ENCODE peak calls at places on chromosomes 16 and 17, in five cellular contexts. V, X, Q, J and E are unnamed samples.

GRCh38 chr16:90077757-90078593 is 844 bp upstream of the PRDM7 start:
- DNase-seq in V (peak), X (peak), Q (no peak), J (peak), E (no peak)

GRCh38 chr16:85423631-85424030 is 189.5 kb upstream of the GSE1 start:
- DNase-seq in V (no peak), X (no peak), Q (no peak), J (no peak), E (no peak)

GRCh38 chr17:49635121-49635520 is 42.8 kb downstream of the SPOP start:
- DNase-seq in V (no peak), X (no peak), Q (no peak), J (no peak), E (no peak)

GRCh38 chr16:364595-365491 is 5.5 kb downstream of the MRPL28 start:
- DNase-seq in V (no peak), X (no peak), Q (no peak), J (no peak), E (no peak)

GRCh38 chr17:78138204-78139060 is 7.8 kb upstream of the C17orf99 start:
- DNase-seq in V (no peak), X (no peak), Q (no peak), J (no peak), E (no peak)

GRCh38 chr16:3023415-3023668 is 400 bp downstream of the HCFC1R1 start:
- DNase-seq in V (peak), X (peak), Q (no peak), J (peak), E (no peak)

GRCh38 chr16:74461826-74462225 is 40.5 kb upstream of the CLEC18B start:
- DNase-seq in V (no peak), X (no peak), Q (no peak), J (no peak), E (no peak)

GRCh38 chr17:82804442-82805191 is 35.2 kb downstream of the ZNF750 start:
- DNase-seq in V (peak), X (no peak), Q (no peak), J (peak), E (no peak)

GRCh38 chr17:68048996-68049395 is 13.5 kb downstream of the KPNA2 start:
- DNase-seq in V (no peak), X (no peak), Q (no peak), J (no peak), E (no peak)

GRCh38 chr16:19354371-19354770 is 63.3 kb upstream of the TMC5 start:
- DNase-seq in V (no peak), X (no peak), Q (no peak), J (no peak), E (no peak)

GRCh38 chr17:58337600-58338453 is 9.2 kb upstream of the TSPOAP1 start:
- DNase-seq in V (peak), X (no peak), Q (peak), J (peak), E (peak)

GRCh38 chr17:72569193-72569946 is 448.6 kb downstream of the SOX9 start:
- DNase-seq in V (no peak), X (peak), Q (no peak), J (no peak), E (no peak)

GRCh38 chr16:11675561-11676511 is 7.6 kb downstream of the SNN start:
- DNase-seq in V (no peak), X (no peak), Q (no peak), J (no peak), E (no peak)

GRCh38 chr17:68892193-68892592 is 63.0 kb downstream of the ABCA8 start:
- DNase-seq in V (no peak), X (no peak), Q (no peak), J (no peak), E (no peak)

GRCh38 chr16:15636392-15636873 is 6.5 kb downstream of the MARF1 start:
- DNase-seq in V (no peak), X (no peak), Q (no peak), J (no peak), E (no peak)

GRCh38 chr17:47676199-47676472 is 17.8 kb upstream of the TBKBP1 start:
- DNase-seq in V (no peak), X (no peak), Q (no peak), J (no peak), E (no peak)

GRCh38 chr17:46178550-46179198 is 14.6 kb downstream of the KANSL1 start:
- DNase-seq in V (peak), X (no peak), Q (no peak), J (peak), E (no peak)

GRCh38 chr17:82083533-82084359 is 14.3 kb downstream of the FASN start:
- DNase-seq in V (no peak), X (no peak), Q (no peak), J (no peak), E (no peak)

GRCh38 chr17:82118815-82119380 is 20.9 kb upstream of the FASN start:
- DNase-seq in V (no peak), X (no peak), Q (no peak), J (peak), E (no peak)

GRCh38 chr16:21708533-21709115 is 44.9 kb downstream of the OTOA start:
- DNase-seq in V (peak), X (peak), Q (peak), J (peak), E (peak)

GRCh38 chr17:12348476-12348875 is 317.2 kb upstream of the MYOCD start:
- DNase-seq in V (peak), X (no peak), Q (no peak), J (no peak), E (no peak)

GRCh38 chr17:74898376-74898946 is 5.0 kb upstream of the FADS6 start:
- DNase-seq in V (no peak), X (no peak), Q (no peak), J (no peak), E (no peak)

GRCh38 chr16:66895697-66895995 is 15.3 kb downstream of the PDP2 start:
- DNase-seq in V (no peak), X (no peak), Q (no peak), J (no peak), E (no peak)

GRCh38 chr17:20275653-20276052 is 191.7 kb downstream of the LGALS9B start:
- DNase-seq in V (no peak), X (no peak), Q (no peak), J (no peak), E (no peak)

GRCh38 chr17:48052956-48053757 is 5.0 kb downstream of the NFE2L1 start:
- DNase-seq in V (peak), X (peak), Q (no peak), J (peak), E (no peak)

GRCh38 chr16:88566158-88566557 is 4.0 kb upstream of the ZC3H18 start:
- DNase-seq in V (peak), X (no peak), Q (peak), J (peak), E (no peak)

GRCh38 chr17:28712037-28712704 is 483 bp upstream of the PROCA1 start:
- DNase-seq in V (no peak), X (peak), Q (no peak), J (peak), E (no peak)

GRCh38 chr17:65565559-65565958 is 4.1 kb upstream of the AXIN2 start:
- DNase-seq in V (no peak), X (no peak), Q (no peak), J (no peak), E (no peak)

GRCh38 chr16:87371261-87371866 is 12.2 kb downstream of the FBXO31 start:
- DNase-seq in V (no peak), X (no peak), Q (no peak), J (no peak), E (no peak)

GRCh38 chr17:71740866-71741265 is 380.0 kb upstream of the SOX9 start:
- DNase-seq in V (no peak), X (no peak), Q (no peak), J (no peak), E (no peak)

GRCh38 chr16:78363843-78364242 is 264.4 kb downstream of the WWOX start:
- DNase-seq in V (no peak), X (no peak), Q (no peak), J (no peak), E (no peak)

GRCh38 chr17:73030501-73030911 is 62.0 kb downstream of the SLC39A11 start:
- DNase-seq in V (peak), X (no peak), Q (no peak), J (peak), E (no peak)

GRCh38 chr17:74343526-74344284 is 17.7 kb downstream of the KIF19 start:
- DNase-seq in V (no peak), X (no peak), Q (no peak), J (no peak), E (no peak)

GRCh38 chr16:69741951-69742904 is 12.5 kb downstream of the NOB1 start:
- DNase-seq in V (peak), X (no peak), Q (no peak), J (peak), E (no peak)

GRCh38 chr17:78144146-78144719 is 2.0 kb upstream of the C17orf99 start:
- DNase-seq in V (peak), X (no peak), Q (no peak), J (peak), E (no peak)

GRCh38 chr16:1125471-1125870 is 27.4 kb upstream of the CACNA1H start:
- DNase-seq in V (peak), X (no peak), Q (no peak), J (peak), E (no peak)

GRCh38 chr16:80954985-80955384 is 51.7 kb downstream of the CMC2 start:
- DNase-seq in V (no peak), X (peak), Q (no peak), J (no peak), E (no peak)

GRCh38 chr16:92431-93339 is 14.7 kb downstream of the MPG start:
- DNase-seq in V (no peak), X (peak), Q (no peak), J (no peak), E (no peak)

GRCh38 chr17:13420294-13421277 is 181.1 kb downstream of the HS3ST3A1 start:
- DNase-seq in V (peak), X (no peak), Q (no peak), J (peak), E (no peak)

GRCh38 chr17:44793885-44794698 is 35.3 kb downstream of the ADAM11 start:
- DNase-seq in V (no peak), X (no peak), Q (no peak), J (peak), E (no peak)